ENCODE peak calls at places on chromosomes 7 and 10, in eight cellular contexts. R is astrocyte of the spinal cord; P is NCI-H187; K is lower leg skin; F is IMR-90; B is stimulated activated CD4-positive, alpha-beta T cell treated with anti-CD3 and anti-CD28 coated beads, Interleukin-15, amount 100 ng/mL, for 24 hours; V is activated CD8-positive, alpha-beta memory T cell treated with anti-CD3 and anti-CD28 coated beads for 24 hours; Y is foreskin fibroblast. J is an unnamed sample.

GRCh38 chr7:139479620-139480019 is 3.9 kb downstream of the KLRG2 start:
- DNase-seq in R (no peak), P (no peak), K (no peak), F (no peak), B (no peak), V (no peak), Y (no peak), J (no peak)

GRCh38 chr7:128794436-128794835 is 2.7 kb downstream of the CCDC136 start:
- DNase-seq in R (no peak), P (no peak), K (peak), F (no peak), B (no peak), V (no peak), Y (no peak), J (no peak)

GRCh38 chr7:26864309-26865093 is at the start of gene SKAP2:
- DNase-seq in R (peak), P (peak), K (peak), F (peak), B (peak), V (peak), Y (peak), J (peak)

GRCh38 chr10:7111574-7111973 is 299.3 kb downstream of the SFMBT2 start:
- DNase-seq in R (peak), P (no peak), K (no peak), F (peak), B (no peak), V (no peak), Y (peak), J (no peak)

GRCh38 chr7:140390466-140391190 is 7.7 kb downstream of the SLC37A3 start:
- DNase-seq in R (peak), P (no peak), K (no peak), F (peak), B (peak), V (no peak), Y (no peak), J (no peak)

GRCh38 chr7:925601-926000 is 28.9 kb downstream of the ADAP1 start:
- DNase-seq in R (no peak), P (no peak), K (peak), F (no peak), B (peak), V (peak), Y (no peak), J (peak)

GRCh38 chr7:99733448-99733847 is 1.5 kb downstream of the CYP3A7 start:
- DNase-seq in R (no peak), P (no peak), K (no peak), F (no peak), B (peak), V (no peak), Y (peak), J (no peak)

GRCh38 chr7:118590107-118590506 is 365.6 kb downstream of the ANKRD7 start:
- DNase-seq in R (peak), P (no peak), K (no peak), F (no peak), B (peak), V (no peak), Y (no peak), J (no peak)

GRCh38 chr7:148802101-148802493 is 82.0 kb downstream of the EZH2 start:
- DNase-seq in R (no peak), P (no peak), K (no peak), F (no peak), B (no peak), V (no peak), Y (no peak), J (no peak)

GRCh38 chr7:155741805-155742204 is 70.5 kb downstream of the SHH start:
- DNase-seq in R (no peak), P (no peak), K (no peak), F (no peak), B (no peak), V (no peak), Y (no peak), J (peak)

GRCh38 chr10:86756511-86757109 is at the start of gene BMPR1A:
- DNase-seq in R (peak), P (no peak), K (peak), F (peak), B (no peak), V (no peak), Y (peak), J (peak)

GRCh38 chr7:108603922-108604684 is 34.4 kb downstream of the DNAJB9 start:
- DNase-seq in R (no peak), P (no peak), K (no peak), F (no peak), B (no peak), V (no peak), Y (no peak), J (no peak)